ENCODE peak calls at places on chromosome 20, in six cellular contexts. P is stomach; R is upper lobe of right lung; N is CD8-positive, alpha-beta T cell; O is psoas muscle; K is pancreas. I is an unnamed sample.

GRCh38 chr20:52031574-52032303 is 159.8 kb downstream of the ZFP64 start:
- DNase-seq in N (peak; percentile 22), K (no peak), R (no peak), P (no peak), O (no peak), I (no peak)

GRCh38 chr20:24691901-24692351 is 222.5 kb downstream of the SYNDIG1 start:
- DNase-seq in R (peak; percentile 21), N (no peak), O (no peak), K (no peak), P (peak; percentile 17), I (peak; percentile 5)

GRCh38 chr20:3165473-3166337 is 6.0 kb upstream of the FASTKD5 start:
- DNase-seq in R (no peak), K (no peak), O (peak; percentile 69), N (no peak), P (no peak), I (peak; percentile 58)

GRCh38 chr20:6142348-6142993 is 19.6 kb upstream of the FERMT1 start:
- DNase-seq in K (peak; percentile 56), P (peak; percentile 46), N (no peak), O (no peak), R (no peak), I (peak; percentile 79)

GRCh38 chr20:37343212-37343993 is 2.5 kb upstream of the SRC start:
- DNase-seq in P (peak; percentile 88), O (no peak), K (peak; percentile 41), R (peak; percentile 86), N (peak; percentile 33), I (peak; percentile 92)

GRCh38 chr20:47220161-47220582 is 136.3 kb downstream of the ZMYND8 start:
- DNase-seq in N (peak; percentile 45), P (no peak), K (no peak), O (peak; percentile 49), R (no peak), I (no peak)

GRCh38 chr20:34954905-34955231 is 738 bp downstream of the GSS start:
- DNase-seq in P (peak; percentile 28), R (no peak), O (peak; percentile 80), K (no peak), N (no peak), I (no peak)

GRCh38 chr20:37385659-37386504 is 39.9 kb downstream of the SRC start:
- DNase-seq in K (no peak), O (peak; percentile 39), N (no peak), R (peak; percentile 51), P (no peak), I (no peak)

GRCh38 chr20:17525650-17526049 is 5.5 kb downstream of the BFSP1 start:
- DNase-seq in O (no peak), K (peak; percentile 41), R (no peak), P (peak; percentile 32), N (no peak), I (peak; percentile 53)

GRCh38 chr20:39876974-39877615 is 811.9 kb downstream of the MAFB start:
- DNase-seq in P (no peak), O (no peak), K (no peak), R (no peak), N (no peak), I (no peak)

GRCh38 chr20:15199698-15200097 is 862.3 kb upstream of the FLRT3 start:
- DNase-seq in N (no peak), O (no peak), K (no peak), P (no peak), R (no peak), I (no peak)

GRCh38 chr20:18995455-18995854 is 181.9 kb downstream of the SCP2D1 start:
- DNase-seq in R (no peak), N (no peak), P (no peak), K (no peak), O (no peak), I (no peak)

GRCh38 chr20:23586735-23587525 is 18.6 kb upstream of the CST9L start:
- DNase-seq in K (no peak), P (no peak), N (no peak), R (no peak), O (no peak), I (no peak)

GRCh38 chr20:48769111-48769879 is 58.5 kb downstream of the PREX1 start:
- DNase-seq in K (no peak), R (no peak), O (no peak), N (peak; percentile 98), P (peak; percentile 33), I (no peak)

GRCh38 chr20:34536798-34537394 is 20.7 kb downstream of the DYNLRB1 start:
- DNase-seq in R (no peak), O (peak; percentile 73), P (peak; percentile 73), N (peak; percentile 57), K (peak; percentile 55), I (peak; percentile 35)

DNA sequence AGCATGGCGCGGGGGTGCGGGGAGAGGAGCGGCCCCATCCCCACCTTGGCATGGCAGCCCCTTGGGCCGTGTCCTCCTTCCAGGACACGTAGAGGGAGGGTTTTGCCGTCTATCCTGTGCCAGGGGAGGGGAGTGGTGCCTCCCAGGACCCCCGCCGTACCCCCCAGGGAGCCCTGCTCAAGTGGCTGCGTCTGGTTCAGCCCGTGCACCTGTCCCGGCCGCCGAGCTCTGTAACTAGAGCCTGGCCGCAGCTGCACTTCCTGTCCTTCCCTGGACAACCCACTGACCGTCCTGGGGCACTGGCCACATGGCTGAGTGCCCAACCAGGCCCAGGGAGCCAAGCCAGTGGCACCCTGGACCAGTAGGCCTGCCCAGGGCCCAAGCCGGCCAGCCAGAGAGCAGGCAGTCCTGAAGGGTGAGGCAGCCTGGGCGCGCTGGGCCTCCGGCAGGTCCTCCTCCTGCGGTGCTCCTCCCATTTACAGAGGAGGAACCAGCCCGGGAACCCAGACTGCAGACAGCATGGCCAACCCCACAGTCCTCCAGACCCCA is 8.9 kb downstream of the LAMA5 start:
- DNase-seq in O (peak; percentile 92), R (no peak), K (no peak), P (peak; percentile 77), N (no peak), I (no peak)
- H3K27ac ChIP-seq in O (peak overlapping the region; percentile 85), R (peak overlapping the region; percentile 83), K (peak overlapping the region; percentile 61), P (peak overlapping the region; percentile 86), N (no peak overlapping the region), I (peak overlapping the region; percentile 40)

GRCh38 chr20:64133951-64134407 is 26.6 kb upstream of the NPBWR2 start:
- DNase-seq in K (no peak), R (peak; percentile 40), P (no peak), O (no peak), N (no peak), I (no peak)

GRCh38 chr20:64130876-64131275 is 23.5 kb upstream of the NPBWR2 start:
- DNase-seq in O (no peak), K (no peak), P (no peak), R (no peak), N (no peak), I (peak; percentile 11)

GRCh38 chr20:64129146-64129782 is 21.9 kb upstream of the NPBWR2 start:
- DNase-seq in R (peak; percentile 43), N (no peak), O (no peak), K (no peak), P (no peak), I (no peak)

GRCh38 chr20:64130271-64130670 is 22.9 kb upstream of the NPBWR2 start:
- DNase-seq in R (peak; percentile 17), K (no peak), P (no peak), O (no peak), N (no peak), I (no peak)

GRCh38 chr20:64131406-64131805 is 24.0 kb upstream of the NPBWR2 start:
- DNase-seq in R (peak; percentile 32), O (no peak), P (no peak), K (no peak), N (no peak), I (no peak)
- TF ChIP-seq CTCF in R (no peak), O (no peak), P (no peak), K (no peak), N (no peak), I (no peak)

DNA sequence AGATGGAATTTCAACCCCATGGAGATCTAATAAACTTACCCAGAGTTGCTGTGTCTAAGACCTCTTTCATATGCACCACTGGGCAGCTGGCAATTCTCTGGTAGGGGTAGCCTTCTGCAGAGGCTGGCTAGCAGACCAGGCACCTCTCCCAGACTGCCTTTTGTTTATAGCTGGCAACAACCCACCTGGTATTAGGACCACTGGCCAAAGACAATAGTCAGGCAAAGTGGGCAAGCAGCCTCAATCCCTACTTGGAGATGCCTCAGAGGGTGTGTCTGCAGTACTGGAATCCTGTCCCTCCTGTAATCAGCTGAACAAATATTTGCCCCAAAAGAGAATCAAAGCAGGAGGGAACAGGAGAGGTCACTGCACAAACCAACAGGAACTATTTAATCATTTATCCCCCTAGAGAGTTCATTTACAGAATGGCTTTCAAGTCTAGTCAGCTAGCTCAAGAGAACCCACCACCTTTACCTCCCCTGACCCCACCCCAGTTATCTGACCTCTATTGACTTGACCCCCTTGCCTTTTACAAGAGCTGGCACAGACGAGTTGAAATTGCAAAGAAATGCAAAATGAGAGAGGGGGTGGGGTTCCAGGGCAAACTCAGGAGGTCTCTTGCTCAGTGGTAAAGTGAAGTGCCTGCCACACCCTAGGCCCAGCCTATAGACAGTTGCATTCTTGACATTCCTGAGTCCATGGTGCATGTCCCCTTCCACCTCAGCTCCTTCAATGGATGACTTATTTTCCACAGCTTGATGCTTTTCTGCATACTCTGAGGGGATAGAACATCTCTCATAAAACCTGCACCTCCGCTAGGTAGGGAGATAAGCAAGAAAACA is 2.8 kb downstream of the BCL2L1 start:
- DNase-seq in K (no peak), P (peak; percentile 53), N (no peak), R (no peak), O (no peak), I (no peak)
- H3K27ac ChIP-seq in K (peak overlapping the region; percentile 98), P (peak overlapping the region; percentile 97), N (no peak overlapping the region), R (peak overlapping the region; percentile 99), O (peak overlapping the region; percentile 98), I (peak overlapping the region; percentile 99)

GRCh38 chr20:53580376-53581111 is 13.1 kb downstream of the ZNF217 start:
- DNase-seq in N (no peak), K (no peak), O (no peak), R (no peak), P (peak; percentile 19), I (peak; percentile 50)
- TF ChIP-seq CTCF in N (no peak), K (no peak), O (peak; percentile 18), R (no peak), P (peak; percentile 14), I (peak; percentile 6)

DNA sequence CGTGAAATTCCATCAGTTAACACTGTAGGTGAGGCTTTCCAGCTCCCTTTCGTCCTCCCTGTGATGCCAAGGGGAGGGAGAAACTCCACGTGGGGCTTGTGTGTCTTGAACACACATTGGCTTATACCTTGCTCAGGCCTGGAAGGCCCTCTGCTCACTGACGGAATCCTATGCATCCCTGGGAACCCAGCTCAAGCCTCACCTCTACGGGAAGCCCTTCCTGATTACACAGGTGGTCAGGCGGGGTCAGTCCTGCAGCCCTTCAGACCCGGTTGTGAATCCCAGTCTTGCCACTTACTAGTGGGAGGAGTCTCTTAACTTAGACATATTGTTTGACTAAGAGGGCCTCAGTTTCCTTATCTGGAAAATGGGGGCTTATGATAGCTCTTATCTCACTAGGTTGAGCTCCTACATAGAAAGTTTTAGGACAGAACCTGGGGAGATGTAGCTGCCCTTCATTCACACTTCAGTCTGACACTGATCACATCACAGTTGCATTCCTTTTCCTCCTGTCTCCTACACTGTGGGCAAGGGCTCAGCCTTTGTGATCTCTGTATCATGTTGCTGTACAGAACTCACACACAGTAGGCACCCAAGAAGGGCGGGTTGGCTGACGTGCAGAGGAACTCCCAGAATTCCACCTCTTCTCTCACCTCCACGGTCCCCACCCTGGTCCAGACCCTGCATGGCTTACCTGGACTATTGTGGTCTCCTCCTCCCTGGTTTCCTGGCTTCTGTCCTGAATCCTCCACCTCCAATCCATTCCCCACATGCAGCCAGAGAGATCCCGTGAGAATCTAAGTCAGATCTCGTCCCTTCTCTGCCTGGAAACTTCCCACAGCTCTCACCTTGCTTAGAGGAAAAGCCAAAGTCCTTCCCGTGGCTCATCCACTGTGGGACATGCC is 129.6 kb downstream of the CEBPB start:
- DNase-seq in O (no peak), P (no peak), K (no peak), R (peak; percentile 60), N (no peak), I (no peak)
- H3K27ac ChIP-seq in O (peak overlapping the region; percentile 36), P (peak overlapping the region; percentile 85), K (peak overlapping the region; percentile 90), R (peak overlapping the region; percentile 85), N (no peak overlapping the region), I (peak overlapping the region; percentile 66)

GRCh38 chr20:10357974-10358373 is 76.0 kb downstream of the MKKS start:
- DNase-seq in N (no peak), R (no peak), O (no peak), P (no peak), K (no peak), I (no peak)
- TF ChIP-seq CTCF in N (no peak), R (peak; percentile 24), O (peak; percentile 4), P (peak; percentile 11), K (no peak), I (no peak)